ENCODE peak calls at places on chromosomes 1 and 21, in four cellular contexts. One of them, this sample, is unnamed.

GRCh38 chr1:238960071-238960470 is 426.3 kb upstream of the CHRM3 start:
- DNase-seq in psoas muscle: no peak
- DNase-seq in substantia nigra: no peak
- DNase-seq in CD4-positive, alpha-beta T cell: no peak
- DNase-seq in this sample: no peak

GRCh38 chr1:109927908-109928307 is 17.3 kb downstream of the CSF1 start:
- DNase-seq in psoas muscle: peak
- DNase-seq in substantia nigra: peak
- DNase-seq in CD4-positive, alpha-beta T cell: no peak
- DNase-seq in this sample: peak

GRCh38 chr1:70331962-70332361 is 22.6 kb downstream of the ANKRD13C start:
- DNase-seq in psoas muscle: no peak
- DNase-seq in substantia nigra: no peak
- DNase-seq in CD4-positive, alpha-beta T cell: no peak
- DNase-seq in this sample: no peak

GRCh38 chr1:5847013-5847654 is 145.1 kb downstream of the NPHP4 start:
- DNase-seq in psoas muscle: no peak
- DNase-seq in substantia nigra: no peak
- DNase-seq in CD4-positive, alpha-beta T cell: no peak
- DNase-seq in this sample: no peak

GRCh38 chr1:44784094-44785026 is 3.6 kb downstream of the BEST4 start:
- DNase-seq in psoas muscle: no peak
- DNase-seq in substantia nigra: no peak
- DNase-seq in CD4-positive, alpha-beta T cell: peak
- DNase-seq in this sample: no peak

GRCh38 chr1:87473203-87473661 is 144.6 kb downstream of the LMO4 start:
- DNase-seq in psoas muscle: no peak
- DNase-seq in substantia nigra: no peak
- DNase-seq in CD4-positive, alpha-beta T cell: no peak
- DNase-seq in this sample: no peak

GRCh38 chr1:235073331-235073967 is 55.2 kb downstream of the TOMM20 start:
- DNase-seq in psoas muscle: peak
- DNase-seq in substantia nigra: no peak
- DNase-seq in CD4-positive, alpha-beta T cell: no peak
- DNase-seq in this sample: no peak

GRCh38 chr1:231200417-231201031 is 38.7 kb downstream of the TRIM67 start:
- DNase-seq in psoas muscle: no peak
- DNase-seq in substantia nigra: no peak
- DNase-seq in CD4-positive, alpha-beta T cell: no peak
- DNase-seq in this sample: no peak

GRCh38 chr1:53341961-53342707 is 14.3 kb upstream of the LRP8 start:
- DNase-seq in psoas muscle: no peak
- DNase-seq in substantia nigra: no peak
- DNase-seq in CD4-positive, alpha-beta T cell: no peak
- DNase-seq in this sample: no peak

GRCh38 chr1:29753244-29753643 is 516.9 kb downstream of the PTPRU start:
- DNase-seq in psoas muscle: no peak
- DNase-seq in substantia nigra: no peak
- DNase-seq in CD4-positive, alpha-beta T cell: no peak
- DNase-seq in this sample: no peak

GRCh38 chr21:26909972-26910371 is 56.9 kb downstream of the ADAMTS5 start:
- DNase-seq in psoas muscle: no peak
- DNase-seq in substantia nigra: no peak
- DNase-seq in CD4-positive, alpha-beta T cell: no peak
- DNase-seq in this sample: no peak

GRCh38 chr1:37274491-37274890 is 199.9 kb upstream of the ZC3H12A start:
- DNase-seq in psoas muscle: no peak
- DNase-seq in substantia nigra: no peak
- DNase-seq in CD4-positive, alpha-beta T cell: no peak
- DNase-seq in this sample: no peak

GRCh38 chr1:241627453-241628329 is 12.5 kb downstream of the CHML start:
- DNase-seq in psoas muscle: no peak
- DNase-seq in substantia nigra: no peak
- DNase-seq in CD4-positive, alpha-beta T cell: no peak
- DNase-seq in this sample: no peak

GRCh38 chr1:198837276-198838021 is 198.6 kb downstream of the PTPRC start:
- DNase-seq in psoas muscle: no peak
- DNase-seq in substantia nigra: no peak
- DNase-seq in CD4-positive, alpha-beta T cell: no peak
- DNase-seq in this sample: no peak

GRCh38 chr1:228090613-228091081 is 8.1 kb downstream of the ARF1 start:
- DNase-seq in psoas muscle: peak
- DNase-seq in substantia nigra: no peak
- DNase-seq in CD4-positive, alpha-beta T cell: no peak
- DNase-seq in this sample: no peak

GRCh38 chr1:165407398-165407797 is 37.5 kb downstream of the RXRG start:
- DNase-seq in psoas muscle: no peak
- DNase-seq in substantia nigra: no peak
- DNase-seq in CD4-positive, alpha-beta T cell: no peak
- DNase-seq in this sample: no peak

GRCh38 chr1:243748706-243749283 is 101.2 kb downstream of the AKT3 start:
- DNase-seq in psoas muscle: no peak
- DNase-seq in substantia nigra: no peak
- DNase-seq in CD4-positive, alpha-beta T cell: no peak
- DNase-seq in this sample: no peak

GRCh38 chr1:47830021-47830420 is 167.2 kb downstream of the TRABD2B start:
- DNase-seq in psoas muscle: no peak
- DNase-seq in substantia nigra: no peak
- DNase-seq in CD4-positive, alpha-beta T cell: no peak
- DNase-seq in this sample: no peak

GRCh38 chr1:148166558-148167492 is 14.7 kb upstream of the NBPF11 start:
- DNase-seq in psoas muscle: no peak
- DNase-seq in substantia nigra: no peak
- DNase-seq in CD4-positive, alpha-beta T cell: no peak
- DNase-seq in this sample: no peak

GRCh38 chr1:150535511-150536281 is 13.5 kb upstream of the ADAMTSL4 start:
- DNase-seq in psoas muscle: peak
- DNase-seq in substantia nigra: no peak
- DNase-seq in CD4-positive, alpha-beta T cell: no peak
- DNase-seq in this sample: no peak

GRCh38 chr1:218785928-218786327 is 387.8 kb upstream of the LYPLAL1 start:
- DNase-seq in psoas muscle: peak
- DNase-seq in substantia nigra: no peak
- DNase-seq in CD4-positive, alpha-beta T cell: no peak
- DNase-seq in this sample: peak

GRCh38 chr1:175192630-175193338 is at the start of gene KIAA0040:
- DNase-seq in psoas muscle: peak
- DNase-seq in substantia nigra: no peak
- DNase-seq in CD4-positive, alpha-beta T cell: peak
- DNase-seq in this sample: peak

GRCh38 chr1:24727490-24728214 is 17.6 kb upstream of the CLIC4 start:
- DNase-seq in psoas muscle: peak
- DNase-seq in substantia nigra: no peak
- DNase-seq in CD4-positive, alpha-beta T cell: no peak
- DNase-seq in this sample: no peak

GRCh38 chr1:31607360-31607759 is 10.1 kb upstream of the HCRTR1 start:
- DNase-seq in psoas muscle: no peak
- DNase-seq in substantia nigra: no peak
- DNase-seq in CD4-positive, alpha-beta T cell: no peak
- DNase-seq in this sample: no peak

GRCh38 chr1:248822148-248823032 is 3.3 kb downstream of the SH3BP5L start:
- DNase-seq in psoas muscle: no peak
- DNase-seq in substantia nigra: no peak
- DNase-seq in CD4-positive, alpha-beta T cell: no peak
- DNase-seq in this sample: no peak

GRCh38 chr21:37450385-37451044 is 83.9 kb downstream of the DYRK1A start:
- DNase-seq in psoas muscle: no peak
- DNase-seq in substantia nigra: no peak
- DNase-seq in CD4-positive, alpha-beta T cell: no peak
- DNase-seq in this sample: no peak

GRCh38 chr1:221944247-221944870 is 202.5 kb upstream of the DUSP10 start:
- DNase-seq in psoas muscle: no peak
- DNase-seq in substantia nigra: no peak
- DNase-seq in CD4-positive, alpha-beta T cell: no peak
- DNase-seq in this sample: no peak

GRCh38 chr1:1199961-1200875 is 6.2 kb downstream of the TNFRSF18 start:
- DNase-seq in psoas muscle: peak
- DNase-seq in substantia nigra: no peak
- DNase-seq in CD4-positive, alpha-beta T cell: no peak
- DNase-seq in this sample: no peak

GRCh38 chr1:18246543-18246942 is 138.9 kb downstream of the IGSF21 start:
- DNase-seq in psoas muscle: no peak
- DNase-seq in substantia nigra: no peak
- DNase-seq in CD4-positive, alpha-beta T cell: no peak
- DNase-seq in this sample: no peak

GRCh38 chr1:89631756-89632155 is 1.2 kb upstream of the LRRC8C start:
- DNase-seq in psoas muscle: no peak
- DNase-seq in substantia nigra: no peak
- DNase-seq in CD4-positive, alpha-beta T cell: no peak
- DNase-seq in this sample: no peak

GRCh38 chr1:70462611-70463010 is 51.5 kb downstream of the CTH start:
- DNase-seq in psoas muscle: no peak
- DNase-seq in substantia nigra: no peak
- DNase-seq in CD4-positive, alpha-beta T cell: no peak
- DNase-seq in this sample: no peak

GRCh38 chr1:182657026-182657425 is 27.4 kb downstream of the RGS8 start:
- DNase-seq in psoas muscle: no peak
- DNase-seq in substantia nigra: no peak
- DNase-seq in CD4-positive, alpha-beta T cell: no peak
- DNase-seq in this sample: no peak

GRCh38 chr1:211469113-211469512 is 22.8 kb downstream of the RD3 start:
- DNase-seq in psoas muscle: no peak
- DNase-seq in substantia nigra: no peak
- DNase-seq in CD4-positive, alpha-beta T cell: no peak
- DNase-seq in this sample: no peak

GRCh38 chr21:43600642-43601397 is 58.5 kb downstream of the HSF2BP start:
- DNase-seq in psoas muscle: no peak
- DNase-seq in substantia nigra: no peak
- DNase-seq in CD4-positive, alpha-beta T cell: no peak
- DNase-seq in this sample: no peak

GRCh38 chr1:78553859-78554258 is 63.1 kb downstream of the PTGFR start:
- DNase-seq in psoas muscle: no peak
- DNase-seq in substantia nigra: no peak
- DNase-seq in CD4-positive, alpha-beta T cell: no peak
- DNase-seq in this sample: no peak

GRCh38 chr1:225763815-225764548 is 13.6 kb upstream of the SRP9 start:
- DNase-seq in psoas muscle: no peak
- DNase-seq in substantia nigra: no peak
- DNase-seq in CD4-positive, alpha-beta T cell: no peak
- DNase-seq in this sample: no peak

GRCh38 chr1:2523191-2523890 is 3.1 kb downstream of the PANK4 start:
- DNase-seq in psoas muscle: no peak
- DNase-seq in substantia nigra: no peak
- DNase-seq in CD4-positive, alpha-beta T cell: no peak
- DNase-seq in this sample: no peak

GRCh38 chr21:33368124-33368523 is 35.1 kb upstream of the IFNGR2 start:
- DNase-seq in psoas muscle: no peak
- DNase-seq in substantia nigra: no peak
- DNase-seq in CD4-positive, alpha-beta T cell: no peak
- DNase-seq in this sample: no peak

GRCh38 chr1:200889571-200889970 is 5.1 kb upstream of the INAVA start:
- DNase-seq in psoas muscle: no peak
- DNase-seq in substantia nigra: no peak
- DNase-seq in CD4-positive, alpha-beta T cell: no peak
- DNase-seq in this sample: no peak

GRCh38 chr1:200890027-200890426 is 4.7 kb upstream of the INAVA start:
- DNase-seq in psoas muscle: no peak
- DNase-seq in substantia nigra: no peak
- DNase-seq in CD4-positive, alpha-beta T cell: no peak
- DNase-seq in this sample: no peak

GRCh38 chr1:200887036-200887435 is 7.7 kb upstream of the INAVA start:
- DNase-seq in psoas muscle: no peak
- DNase-seq in substantia nigra: no peak
- DNase-seq in CD4-positive, alpha-beta T cell: no peak
- DNase-seq in this sample: no peak

GRCh38 chr1:200887772-200888348 is 6.8 kb upstream of the INAVA start:
- DNase-seq in psoas muscle: no peak
- DNase-seq in substantia nigra: no peak
- DNase-seq in CD4-positive, alpha-beta T cell: no peak
- DNase-seq in this sample: no peak

GRCh38 chr1:200888349-200888838 is 6.3 kb upstream of the INAVA start:
- DNase-seq in psoas muscle: no peak
- DNase-seq in substantia nigra: no peak
- DNase-seq in CD4-positive, alpha-beta T cell: peak
- DNase-seq in this sample: no peak
- H3K27ac ChIP-seq in psoas muscle: no peak
- H3K27ac ChIP-seq in substantia nigra: no peak
- H3K27ac ChIP-seq in CD4-positive, alpha-beta T cell: peak
- H3K27ac ChIP-seq in this sample: no peak

GRCh38 chr1:223017291-223017690 is 125.8 kb downstream of the TLR5 start:
- DNase-seq in psoas muscle: no peak
- DNase-seq in substantia nigra: no peak
- DNase-seq in CD4-positive, alpha-beta T cell: no peak
- DNase-seq in this sample: no peak
- H3K27ac ChIP-seq in psoas muscle: no peak
- H3K27ac ChIP-seq in substantia nigra: no peak
- H3K27ac ChIP-seq in CD4-positive, alpha-beta T cell: no peak
- H3K27ac ChIP-seq in this sample: no peak

DNA sequence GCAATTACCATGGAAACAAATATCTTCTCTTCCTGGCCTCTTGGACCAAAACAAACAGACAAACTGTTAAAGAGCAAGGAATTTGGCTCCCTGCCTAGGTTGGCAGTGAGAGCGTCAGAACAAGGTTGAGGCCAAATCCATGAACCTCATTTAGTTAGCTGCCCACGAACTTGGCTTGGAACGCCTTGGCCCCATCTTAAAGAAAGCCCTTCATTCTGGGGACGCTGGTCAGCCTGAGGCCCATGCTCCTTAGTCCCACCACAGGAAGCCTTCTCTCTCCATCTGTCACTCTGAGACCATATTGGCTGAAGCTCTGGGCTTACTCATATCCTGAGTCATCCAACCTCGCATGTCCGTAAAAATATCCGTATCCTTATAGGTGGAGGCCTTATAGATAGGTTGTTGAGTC is 62.4 kb upstream of the DIRAS3 start:
- DNase-seq in psoas muscle: no peak
- DNase-seq in substantia nigra: no peak
- DNase-seq in CD4-positive, alpha-beta T cell: no peak
- DNase-seq in this sample: no peak
- H3K27ac ChIP-seq in psoas muscle: no peak
- H3K27ac ChIP-seq in substantia nigra: no peak
- H3K27ac ChIP-seq in CD4-positive, alpha-beta T cell: no peak
- H3K27ac ChIP-seq in this sample: no peak

GRCh38 chr1:91804546-91805023 is 81.4 kb downstream of the TGFBR3 start:
- DNase-seq in psoas muscle: no peak
- DNase-seq in substantia nigra: no peak
- DNase-seq in CD4-positive, alpha-beta T cell: peak
- DNase-seq in this sample: no peak
- H3K27ac ChIP-seq in psoas muscle: no peak
- H3K27ac ChIP-seq in substantia nigra: no peak
- H3K27ac ChIP-seq in CD4-positive, alpha-beta T cell: peak
- H3K27ac ChIP-seq in this sample: peak

This sample was measured in tibial nerve.